ENCODE peak calls at places on chromosomes 4 and X, in five cellular contexts. R is Caco-2, Q is uterus, D is tibial artery, B is psoas muscle. U is an unnamed sample.

GRCh38 chr4:47936336-47936735 is 22.0 kb upstream of the NFXL1 start:
- DNase-seq in R (no peak), Q (no peak), D (no peak), B (no peak), U (no peak)

GRCh38 chrX:114344756-114345155 is 239.1 kb upstream of the HTR2C start:
- DNase-seq in R (peak; percentile 4), Q (no peak), D (no peak), B (no peak), U (no peak)

GRCh38 chr4:122489061-122489460 is 32.5 kb upstream of the IL2 start:
- DNase-seq in R (no peak), Q (no peak), D (no peak), B (no peak), U (no peak)

GRCh38 chrX:146241902-146242301 is 424.3 kb downstream of the SLITRK2 start:
- DNase-seq in R (no peak), Q (no peak), D (no peak), B (no peak), U (no peak)

GRCh38 chr4:15042529-15043167 is 40.4 kb downstream of the CPEB2 start:
- DNase-seq in R (no peak), Q (no peak), D (no peak), B (no peak), U (no peak)

GRCh38 chr4:173370130-173370476 is 651 bp upstream of the SAP30 start:
- DNase-seq in R (no peak), Q (peak; percentile 65), D (peak; percentile 94), B (peak; percentile 81), U (peak; percentile 80)

GRCh38 chrX:68462653-68463052 is 29.4 kb upstream of the OPHN1 start:
- DNase-seq in R (peak; percentile 18), Q (no peak), D (no peak), B (no peak), U (no peak)

GRCh38 chr4:55445921-55446577 is 50.3 kb downstream of the TMEM165 start:
- DNase-seq in R (no peak), Q (no peak), D (no peak), B (no peak), U (no peak)

GRCh38 chr4:37895271-37895670 is 4.4 kb downstream of the TBC1D1 start:
- DNase-seq in R (no peak), Q (no peak), D (no peak), B (no peak), U (no peak)

GRCh38 chr4:52126946-52127345 is 75.8 kb downstream of the SPATA18 start:
- DNase-seq in R (no peak), Q (no peak), D (no peak), B (no peak), U (no peak)

GRCh38 chr4:155837203-155837796 is 28.8 kb downstream of the ASIC5 start:
- DNase-seq in R (no peak), Q (no peak), D (no peak), B (no peak), U (no peak)

GRCh38 chr4:1244978-1245471 is 3.9 kb downstream of the CTBP1 start:
- DNase-seq in R (no peak), Q (no peak), D (no peak), B (peak; percentile 30), U (no peak)

GRCh38 chr4:184573701-184574100 is 75.5 kb downstream of the CASP3 start:
- DNase-seq in R (no peak), Q (no peak), D (no peak), B (no peak), U (no peak)

GRCh38 chrX:71514367-71515038 is 18.4 kb upstream of the OGT start:
- DNase-seq in R (no peak), Q (no peak), D (no peak), B (no peak), U (no peak)

GRCh38 chr4:128521156-128521555 is 233.5 kb upstream of the PGRMC2 start:
- DNase-seq in R (no peak), Q (no peak), D (no peak), B (no peak), U (no peak)

GRCh38 chrX:42485621-42486020 is 292.3 kb downstream of the PPP1R2C start:
- DNase-seq in R (no peak), Q (no peak), D (no peak), B (no peak), U (no peak)

GRCh38 chr4:153522800-153523089 is 56.6 kb downstream of the TMEM131L start:
- DNase-seq in R (no peak), Q (no peak), D (no peak), B (no peak), U (no peak)

GRCh38 chr4:48958582-48958981 is 27.5 kb upstream of the CWH43 start:
- DNase-seq in R (no peak), Q (no peak), D (no peak), B (no peak), U (no peak)

GRCh38 chrX:65696613-65697012 is 29.2 kb downstream of the MSN start:
- DNase-seq in R (no peak), Q (no peak), D (no peak), B (no peak), U (no peak)

GRCh38 chr4:55910140-55910539 is 38.6 kb upstream of the CEP135 start:
- DNase-seq in R (no peak), Q (no peak), D (no peak), B (no peak), U (no peak)

GRCh38 chr4:76597423-76597979 is 162.5 kb downstream of the SHROOM3 start:
- DNase-seq in R (no peak), Q (no peak), D (no peak), B (no peak), U (no peak)

GRCh38 chr4:140188975-140189374 is 35.0 kb upstream of the MAML3 start:
- DNase-seq in R (no peak), Q (peak; percentile 55), D (peak; percentile 70), B (peak; percentile 53), U (no peak)

DNA sequence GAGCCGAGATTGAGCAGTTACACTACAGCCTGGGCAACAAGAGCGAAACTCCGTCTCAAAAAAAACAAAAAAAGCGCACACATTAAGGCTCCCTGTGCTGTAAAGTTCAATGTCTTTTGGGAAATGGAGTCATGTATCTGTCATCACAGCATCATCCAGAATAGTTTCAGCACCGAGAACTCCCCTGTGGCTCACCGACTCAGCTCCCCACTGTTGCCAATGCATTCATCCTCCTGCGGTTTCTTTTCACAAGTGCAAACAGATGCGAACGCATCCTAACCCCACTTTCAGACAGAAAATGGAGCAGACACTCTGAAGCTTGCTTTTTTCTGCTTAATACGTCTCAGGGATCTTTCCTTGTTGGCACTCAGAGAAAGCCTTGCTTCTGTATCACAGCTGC is 13.8 kb upstream of the SH3TC1 start:
- DNase-seq in R (no peak), Q (no peak), D (no peak), B (no peak), U (no peak)
- H3K4me1 ChIP-seq in R (peaks cover 37% of the 10 kb centered on the region), Q (no peaks in the 10 kb centered on the region), D (peaks cover 24% of the 10 kb centered on the region), B (peaks cover 46% of the 10 kb centered on the region), U (peaks cover 54% of the 10 kb centered on the region)

GRCh38 chr4:148273501-148273986 is 168.7 kb downstream of the NR3C2 start:
- DNase-seq in R (no peak), Q (no peak), D (no peak), B (no peak), U (no peak)
- H3K4me3 ChIP-seq in R (no peak overlapping the region), Q (no peak overlapping the region), D (no peak overlapping the region), B (no peak overlapping the region), U (no peak overlapping the region)

GRCh38 chr4:89949782-89950387 is 55.2 kb downstream of the MMRN1 start:
- DNase-seq in R (no peak), Q (no peak), D (no peak), B (no peak), U (no peak)
- TF ChIP-seq CTCF in R (peak; percentile 36), Q (no peak), D (no peak), B (no peak), U (no peak)

GRCh38 chrX:24426921-24427746 is 38.0 kb upstream of the PDK3 start:
- DNase-seq in R (no peak), Q (no peak), D (no peak), B (no peak), U (no peak)

GRCh38 chrX:24425806-24426205 is 39.3 kb upstream of the PDK3 start:
- DNase-seq in R (no peak), Q (no peak), D (no peak), B (no peak), U (no peak)

GRCh38 chrX:24426340-24426913 is 38.7 kb upstream of the PDK3 start:
- DNase-seq in R (no peak), Q (no peak), D (no peak), B (no peak), U (no peak)

GRCh38 chrX:24423960-24424359 is 41.1 kb upstream of the PDK3 start:
- DNase-seq in R (no peak), Q (no peak), D (no peak), B (no peak), U (no peak)

DNA sequence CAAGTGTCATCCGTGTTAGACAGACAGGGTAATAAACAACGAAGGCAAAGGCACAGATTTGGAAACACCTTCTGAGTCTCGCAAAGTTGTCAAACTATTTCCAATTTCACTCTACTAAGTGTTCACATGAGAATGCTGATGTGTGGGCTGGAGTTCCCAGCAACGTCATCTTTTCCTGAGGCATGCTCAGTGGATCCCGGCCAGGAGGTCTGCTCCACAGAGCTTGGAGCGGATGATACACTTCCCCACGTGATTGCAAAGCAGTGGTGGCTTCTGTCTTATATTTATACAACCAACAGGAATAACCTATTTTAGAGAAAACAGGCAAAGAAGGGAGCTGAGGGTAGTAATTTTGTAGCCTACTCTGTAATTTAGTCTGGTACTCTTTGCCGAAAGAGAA is 40.1 kb upstream of the PDK3 start:
- DNase-seq in R (no peak), Q (peak; percentile 74), D (peak; percentile 85), B (peak; percentile 53), U (no peak)
- H3K4me1 ChIP-seq in R (no peaks in the 10 kb centered on the region), Q (no peaks in the 10 kb centered on the region), D (peaks cover 20% of the 10 kb centered on the region), B (no peaks in the 10 kb centered on the region), U (no peaks in the 10 kb centered on the region)

DNA sequence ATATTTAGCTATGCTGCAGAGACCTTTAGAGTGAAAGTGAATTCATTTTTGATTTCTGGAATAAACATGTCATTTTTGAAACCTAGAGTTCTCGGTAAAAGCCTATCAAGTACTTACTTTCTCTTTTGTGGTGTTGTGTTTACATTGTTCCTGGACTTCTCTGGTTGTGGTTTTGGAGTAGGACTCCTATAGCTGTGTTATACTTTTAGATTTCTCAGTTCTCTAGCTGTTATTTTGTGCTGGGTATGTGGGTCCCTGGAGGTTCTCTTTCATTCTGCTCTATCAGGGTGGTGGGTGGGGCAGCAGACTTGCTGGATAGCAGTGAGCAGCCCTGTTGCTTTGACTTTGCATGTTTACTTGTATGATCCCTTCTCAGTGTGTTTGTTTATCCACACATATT is 25.6 kb upstream of the MSMO1 start:
- DNase-seq in R (no peak), Q (no peak), D (no peak), B (no peak), U (no peak)
- H3K4me3 ChIP-seq in R (no peak overlapping the region), Q (no peak overlapping the region), D (no peak overlapping the region), B (peak overlapping the region; percentile 15), U (no peak overlapping the region)

DNA sequence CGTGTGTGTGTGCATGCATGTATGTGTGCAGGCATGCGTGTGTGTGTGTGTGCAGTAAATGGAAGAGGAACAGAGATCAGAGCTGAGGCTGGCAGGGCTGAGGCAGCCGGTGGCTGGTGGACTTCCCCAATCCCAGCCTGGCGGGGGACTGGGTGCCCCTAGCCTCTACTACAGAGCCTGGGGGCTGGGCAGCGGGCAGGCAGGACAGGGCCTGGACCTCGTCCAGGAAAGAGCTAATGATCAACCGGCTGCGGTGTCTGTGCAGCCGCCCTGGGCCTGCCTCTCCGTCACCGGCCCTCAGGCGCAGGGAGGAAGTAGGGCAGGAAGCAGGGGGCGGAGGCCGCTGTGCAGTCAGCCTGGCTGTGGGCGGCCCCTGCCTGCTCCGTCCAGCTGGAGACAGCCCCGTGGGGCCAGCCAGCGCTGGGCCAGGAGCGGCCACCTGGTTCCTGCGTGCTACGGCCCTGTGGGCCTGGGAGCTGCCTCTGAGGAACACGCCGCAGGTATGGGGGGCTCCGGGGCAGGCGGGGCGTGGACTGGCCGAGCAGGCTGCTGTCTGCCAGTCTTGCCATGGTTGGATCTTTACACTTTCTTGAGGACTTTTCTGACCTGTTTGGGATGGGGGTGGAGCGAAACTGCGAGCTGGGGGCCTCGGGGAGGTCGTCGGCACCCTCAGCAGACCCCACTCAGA is at the start of gene SH3TC1:
- DNase-seq in R (peak; percentile 88), Q (peak; percentile 68), D (peak; percentile 89), B (peak; percentile 90), U (peak; percentile 98)
- TF ChIP-seq CTCF in R (no peak), Q (no peak), D (no peak), B (no peak), U (no peak)

U was measured in left lung.